ENCODE peak calls at places on chromosomes 2 and 18, in four cellular contexts. Z, C, E and T are unnamed samples.

GRCh38 chr18:11034816-11035215 is 114.6 kb downstream of the PIEZO2 start:
- DNase-seq in Z (no peak), C (no peak), E (no peak), T (no peak)

GRCh38 chr2:174686430-174686829 is 77.8 kb downstream of the CHRNA1 start:
- DNase-seq in Z (no peak), C (no peak), E (no peak), T (no peak)

GRCh38 chr2:35116151-35116550 is 1239.4 kb upstream of the CRIM1 start:
- DNase-seq in Z (no peak), C (no peak), E (no peak), T (no peak)

GRCh38 chr2:80326214-80326613 is 21.7 kb upstream of the LRRTM1 start:
- DNase-seq in Z (no peak), C (no peak), E (peak; percentile 17), T (no peak)

GRCh38 chr2:185638771-185639170 is 99.8 kb upstream of the FSIP2 start:
- DNase-seq in Z (no peak), C (no peak), E (no peak), T (no peak)

GRCh38 chr18:37235583-37235982 is 330.0 kb downstream of the CELF4 start:
- DNase-seq in Z (no peak), C (no peak), E (no peak), T (no peak)

GRCh38 chr2:200483729-200484198 is 26.1 kb downstream of the KCTD18 start:
- DNase-seq in Z (peak; percentile 66), C (peak; percentile 15), E (no peak), T (peak; percentile 25)

GRCh38 chr18:47601608-47602272 is 328.7 kb downstream of the SMAD2 start:
- DNase-seq in Z (no peak), C (no peak), E (no peak), T (no peak)

GRCh38 chr2:48107326-48107925 is 201.1 kb upstream of the FBXO11 start:
- DNase-seq in Z (no peak), C (no peak), E (no peak), T (no peak)

GRCh38 chr18:22309191-22309590 is 108.5 kb downstream of the CTAGE1 start:
- DNase-seq in Z (no peak), C (no peak), E (no peak), T (no peak)

GRCh38 chr2:39517622-39518021 is 80.5 kb upstream of the MAP4K3 start:
- DNase-seq in Z (no peak), C (no peak), E (no peak), T (no peak)

GRCh38 chr2:127275789-127276188 is 18.2 kb downstream of the ERCC3 start:
- DNase-seq in Z (no peak), C (no peak), E (no peak), T (no peak)

GRCh38 chr2:241309684-241310117 is 5.8 kb downstream of the HDLBP start:
- DNase-seq in Z (peak; percentile 87), C (no peak), E (peak; percentile 74), T (no peak)

GRCh38 chr2:166338831-166339339 is 36.9 kb downstream of the SCN9A start:
- DNase-seq in Z (no peak), C (no peak), E (no peak), T (no peak)

GRCh38 chr2:136156411-136156810 is 38.5 kb upstream of the CXCR4 start:
- DNase-seq in Z (no peak), C (no peak), E (no peak), T (no peak)

GRCh38 chr2:205769494-205769848 is 87.2 kb downstream of the NRP2 start:
- DNase-seq in Z (no peak), C (no peak), E (no peak), T (no peak)

GRCh38 chr2:95207111-95207961 is at the start of gene ZNF892:
- DNase-seq in Z (peak; percentile 84), C (peak; percentile 75), E (peak; percentile 45), T (peak; percentile 92)

GRCh38 chr2:159856760-159857159 is 58.8 kb upstream of the CD302 start:
- DNase-seq in Z (no peak), C (no peak), E (no peak), T (no peak)

GRCh38 chr2:67895171-67895941 is 167.4 kb downstream of the C1D start:
- DNase-seq in Z (no peak), C (no peak), E (no peak), T (no peak)

GRCh38 chr2:233845301-233846060 is 8.9 kb downstream of the HJURP start:
- DNase-seq in Z (no peak), C (no peak), E (no peak), T (no peak)

GRCh38 chr18:53950545-53950944 is 273.9 kb downstream of the MBD2 start:
- DNase-seq in Z (no peak), C (no peak), E (no peak), T (no peak)

GRCh38 chr2:132902626-132903025 is 232.6 kb upstream of the LYPD1 start:
- DNase-seq in Z (no peak), C (no peak), E (no peak), T (no peak)

GRCh38 chr18:8803957-8804356 is 98.6 kb downstream of the MTCL1 start:
- DNase-seq in Z (no peak), C (no peak), E (no peak), T (no peak)

GRCh38 chr2:174692256-174692830 is 71.9 kb downstream of the CHRNA1 start:
- DNase-seq in Z (no peak), C (no peak), E (no peak), T (no peak)

GRCh38 chr2:176553685-176554106 is 284.5 kb downstream of the MTX2 start:
- DNase-seq in Z (no peak), C (no peak), E (no peak), T (no peak)

GRCh38 chr18:47436871-47437270 is 185.4 kb upstream of the SKOR2 start:
- DNase-seq in Z (no peak), C (no peak), E (no peak), T (no peak)

GRCh38 chr2:203379156-203379555 is 51.0 kb downstream of the ABI2 start:
- DNase-seq in Z (no peak), C (no peak), E (no peak), T (no peak)

GRCh38 chr2:172701250-172701649 is 34.4 kb upstream of the RAPGEF4 start:
- DNase-seq in Z (no peak), C (no peak), E (no peak), T (no peak)

GRCh38 chr2:197369946-197370325 is 59.4 kb upstream of the ANKRD44 start:
- DNase-seq in Z (no peak), C (no peak), E (no peak), T (no peak)

GRCh38 chr18:42363446-42363845 is 408.4 kb downstream of the PIK3C3 start:
- DNase-seq in Z (no peak), C (no peak), E (no peak), T (no peak)

GRCh38 chr2:231182500-231182899 is 15.9 kb upstream of the ARMC9 start:
- DNase-seq in Z (peak; percentile 93), C (peak; percentile 23), E (no peak), T (no peak)

GRCh38 chr2:20108655-20109396 is 57.4 kb upstream of the LAPTM4A start:
- DNase-seq in Z (peak; percentile 13), C (no peak), E (no peak), T (no peak)

GRCh38 chr2:16314691-16315457 is 350.8 kb downstream of the CYRIA start:
- DNase-seq in Z (no peak), C (no peak), E (no peak), T (no peak)

GRCh38 chr2:112149194-112149593 is 11.0 kb downstream of the FBLN7 start:
- DNase-seq in Z (no peak), C (no peak), E (no peak), T (no peak)

GRCh38 chr2:37583402-37583801 is 88.0 kb downstream of the CDC42EP3 start:
- DNase-seq in Z (no peak), C (no peak), E (no peak), T (no peak)

GRCh38 chr2:33377048-33377447 is 99.4 kb upstream of the RASGRP3 start:
- DNase-seq in Z (no peak), C (no peak), E (no peak), T (no peak)

GRCh38 chr2:213021971-213022899 is 129.2 kb downstream of the IKZF2 start:
- DNase-seq in Z (no peak), C (no peak), E (peak; percentile 87), T (no peak)

GRCh38 chr2:112784199-112785189 is at the start of gene IL1A:
- DNase-seq in Z (peak; percentile 62), C (peak; percentile 36), E (no peak), T (no peak)

GRCh38 chr2:22756644-22757043 is 628.3 kb upstream of the KLHL29 start:
- DNase-seq in Z (no peak), C (no peak), E (no peak), T (no peak)
- TF ChIP-seq SPI1 in Z (no peak), C (no peak), E (no peak), T (no peak)

DNA sequence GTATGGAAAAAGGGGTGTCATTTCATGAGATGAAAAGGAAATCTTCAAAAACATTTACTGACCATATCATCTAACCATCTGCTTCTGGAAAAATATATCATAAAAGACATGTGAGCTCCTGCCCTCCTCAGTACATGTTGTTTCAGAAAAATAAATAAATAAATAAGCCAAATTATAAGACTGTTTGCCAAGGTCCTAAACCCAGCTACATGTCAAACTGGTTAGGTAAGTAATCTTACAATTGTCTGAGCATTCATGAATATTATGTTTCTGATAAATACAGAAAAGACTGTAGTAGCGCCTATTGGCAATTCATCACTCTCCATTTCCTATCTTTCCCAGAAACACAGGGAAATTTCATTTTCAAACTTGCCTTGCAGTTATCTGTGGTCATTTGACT is 138.9 kb upstream of the SETBP1 start:
- DNase-seq in Z (no peak), C (no peak), E (no peak), T (no peak)
- TF ChIP-seq SPI1 in Z (no peak), C (no peak), E (no peak), T (no peak)

GRCh38 chr2:236600158-236600557 is 30.5 kb downstream of the ACKR3 start:
- DNase-seq in Z (no peak), C (no peak), E (no peak), T (no peak)
- TF ChIP-seq SPI1 in Z (no peak), C (no peak), E (no peak), T (no peak)

DNA sequence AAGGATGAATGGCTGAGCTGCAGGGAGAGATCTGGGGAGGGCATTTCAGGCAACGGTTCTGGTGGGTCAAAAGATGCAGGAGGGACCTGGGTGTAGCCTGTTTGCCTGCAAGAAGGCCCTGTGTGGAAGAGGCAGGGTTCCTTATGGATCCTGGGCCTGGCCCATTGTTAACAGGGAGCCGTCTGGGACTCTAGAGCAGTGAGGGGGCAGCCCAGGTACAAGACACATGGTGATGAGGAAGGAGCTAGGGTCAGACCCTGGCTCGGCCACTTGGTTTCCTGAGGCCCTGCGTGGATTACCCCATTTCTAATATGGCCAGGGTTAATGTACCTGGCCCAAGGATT is 124.9 kb downstream of the GLI2 start:
- DNase-seq in Z (no peak), C (no peak), E (no peak), T (no peak)
- TF ChIP-seq SPI1 in Z (no peak), C (no peak), E (no peak), T (no peak)

GRCh38 chr2:70258532-70258875 is 567 bp downstream of the PCYOX1 start:
- DNase-seq in Z (no peak), C (no peak), E (no peak), T (no peak)
- TF ChIP-seq SPI1 in Z (no peak), C (no peak), E (no peak), T (no peak)

GRCh38 chr2:11236335-11236734 is 81.1 kb downstream of the SLC66A3 start:
- DNase-seq in Z (no peak), C (peak; percentile 21), E (no peak), T (no peak)
- TF ChIP-seq SPI1 in Z (no peak), C (no peak), E (no peak), T (no peak)

GRCh38 chr18:75003089-75003488 is 205.8 kb downstream of the PTGR3 start:
- DNase-seq in Z (no peak), C (no peak), E (no peak), T (no peak)
- TF ChIP-seq SPI1 in Z (no peak), C (no peak), E (no peak), T (no peak)